ENCODE peak calls at places on chromosomes 1 and 21, in five cellular contexts. C is A549, P is fibroblast of lung, X is neural progenitor cell, A is HCT116. R is an unnamed sample.
A peak's percentile ranks its signal among the peaks of the same experiment; 100 is the strongest.

GRCh38 chr1:7704214-7705047 is 66.7 kb upstream of the VAMP3 start:
- DNase-seq in X (peak; percentile 98), A (peak; percentile 77), P (peak; percentile 85), C (peak; percentile 85), R (peak; percentile 94)

GRCh38 chr1:25658791-25659431 is 42.3 kb downstream of the MAN1C1 start:
- DNase-seq in A (no peak), X (no peak), P (no peak), C (no peak), R (peak; percentile 23)

GRCh38 chr1:56403321-56403720 is 176.0 kb downstream of the PLPP3 start:
- DNase-seq in X (no peak), P (no peak), A (no peak), C (no peak), R (no peak)

GRCh38 chr1:27402349-27402754 is 9.9 kb downstream of the GPR3 start:
- DNase-seq in P (peak; percentile 61), A (no peak), X (peak; percentile 59), C (no peak), R (peak; percentile 86)

GRCh38 chr1:3527774-3528173 is 73.3 kb downstream of the ARHGEF16 start:
- DNase-seq in A (no peak), C (no peak), P (no peak), X (no peak), R (no peak)

GRCh38 chr1:35558374-35559316 is 1.0 kb downstream of the NCDN start:
- DNase-seq in A (no peak), P (no peak), C (no peak), X (peak; percentile 76), R (peak; percentile 57)

GRCh38 chr1:171948491-171948890 is 107.2 kb downstream of the DNM3 start:
- DNase-seq in X (no peak), P (peak; percentile 65), C (no peak), A (no peak), R (peak; percentile 46)

GRCh38 chr1:116179886-116180474 is 68.8 kb downstream of the MAB21L3 start:
- DNase-seq in P (no peak), X (no peak), C (no peak), A (no peak), R (no peak)

GRCh38 chr1:102897537-102897936 is 210.8 kb downstream of the COL11A1 start:
- DNase-seq in X (no peak), P (peak; percentile 87), C (no peak), A (no peak), R (peak; percentile 88)

DNA sequence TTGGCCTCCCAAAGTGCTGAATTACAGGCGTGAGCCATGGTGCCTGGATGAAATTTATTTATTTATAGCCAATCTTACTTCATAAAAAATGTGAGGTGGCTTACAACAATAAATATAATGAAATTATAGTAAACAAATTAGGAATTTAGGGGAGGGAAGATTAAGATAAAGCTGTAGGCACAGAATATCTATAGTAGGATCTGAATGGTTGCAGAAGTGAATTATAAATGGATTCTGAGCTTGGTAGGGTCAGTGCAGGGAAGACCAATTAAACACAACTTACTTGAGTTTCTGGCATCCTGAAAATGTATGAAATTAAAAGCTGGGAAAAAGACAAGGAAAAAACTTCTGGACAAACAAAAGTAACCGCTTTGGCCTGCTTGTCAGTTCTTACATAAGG is 247.2 kb downstream of the S1PR1 start:
- DNase-seq in X (no peak), C (no peak), P (no peak), A (no peak), R (no peak)
- H3K4me1 ChIP-seq in X (peaks cover 4% of the 10 kb centered on the region), C (no peaks in the 10 kb centered on the region), P (no peaks in the 10 kb centered on the region), A (no peaks in the 10 kb centered on the region), R (no peaks in the 10 kb centered on the region)

DNA sequence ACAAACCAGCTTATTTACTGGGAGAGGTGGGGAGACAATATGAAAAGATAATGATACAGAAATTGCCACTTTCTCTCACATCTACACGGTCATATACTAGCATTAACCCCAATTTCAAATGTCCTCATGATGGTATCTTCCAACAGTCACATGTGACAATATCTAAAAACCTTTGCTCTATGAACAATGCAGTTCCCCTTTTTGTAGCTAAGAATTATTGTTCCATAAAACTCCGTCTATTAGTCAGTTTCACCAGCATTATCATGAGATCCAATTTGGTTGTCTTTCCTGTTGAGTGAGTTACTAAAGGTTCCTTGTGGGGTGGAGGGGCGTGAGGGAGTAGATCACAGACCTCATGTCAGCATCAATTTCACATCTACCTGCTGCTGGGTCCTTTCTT is 1.7 kb downstream of the TIAM1 start:
- DNase-seq in C (no peak), X (no peak), A (no peak), P (no peak), R (no peak)
- H3K4me2 ChIP-seq in C (no peak overlapping the region), X (no peak overlapping the region), A (peak overlapping the region; percentile 61), P (no peak overlapping the region), R (no peak overlapping the region)

GRCh38 chr1:2252423-2252822 is 24.3 kb downstream of the SKI start:
- DNase-seq in X (no peak), A (no peak), C (no peak), P (no peak), R (no peak)
- H3K4me1 ChIP-seq in X (peaks cover 40% of the 10 kb centered on the region), A (peaks cover 26% of the 10 kb centered on the region), C (no peaks in the 10 kb centered on the region), P (no peaks in the 10 kb centered on the region), R (peaks cover 23% of the 10 kb centered on the region)

DNA sequence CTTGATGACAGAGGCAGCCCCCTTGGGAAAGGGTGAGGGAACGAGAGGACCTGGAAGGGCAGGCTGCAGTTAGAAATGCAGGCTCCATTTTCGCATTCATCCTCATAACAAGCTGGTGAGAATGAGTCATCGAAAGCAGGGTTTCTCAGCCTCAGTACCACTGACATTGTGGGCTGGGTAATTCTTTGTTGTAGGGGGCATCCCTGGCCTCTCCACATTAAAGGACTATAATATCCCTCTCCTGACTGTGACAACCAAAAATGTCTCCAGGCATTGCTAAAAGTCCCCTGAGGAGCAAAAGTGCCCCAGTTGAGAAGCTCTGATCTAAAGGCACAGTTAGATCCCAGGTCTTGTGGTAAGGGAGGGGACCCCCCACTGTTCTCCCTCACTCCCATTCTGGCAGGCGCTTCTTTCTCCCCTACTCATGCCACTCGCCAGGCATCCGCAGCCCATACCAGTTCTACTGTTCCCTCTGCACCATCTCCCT is 20.4 kb downstream of the KCNN3 start:
- DNase-seq in X (no peak), C (no peak), A (no peak), P (no peak), R (no peak)
- H3K4me2 ChIP-seq in X (no peak overlapping the region), C (no peak overlapping the region), A (no peak overlapping the region), P (no peak overlapping the region), R (no peak overlapping the region)

DNA sequence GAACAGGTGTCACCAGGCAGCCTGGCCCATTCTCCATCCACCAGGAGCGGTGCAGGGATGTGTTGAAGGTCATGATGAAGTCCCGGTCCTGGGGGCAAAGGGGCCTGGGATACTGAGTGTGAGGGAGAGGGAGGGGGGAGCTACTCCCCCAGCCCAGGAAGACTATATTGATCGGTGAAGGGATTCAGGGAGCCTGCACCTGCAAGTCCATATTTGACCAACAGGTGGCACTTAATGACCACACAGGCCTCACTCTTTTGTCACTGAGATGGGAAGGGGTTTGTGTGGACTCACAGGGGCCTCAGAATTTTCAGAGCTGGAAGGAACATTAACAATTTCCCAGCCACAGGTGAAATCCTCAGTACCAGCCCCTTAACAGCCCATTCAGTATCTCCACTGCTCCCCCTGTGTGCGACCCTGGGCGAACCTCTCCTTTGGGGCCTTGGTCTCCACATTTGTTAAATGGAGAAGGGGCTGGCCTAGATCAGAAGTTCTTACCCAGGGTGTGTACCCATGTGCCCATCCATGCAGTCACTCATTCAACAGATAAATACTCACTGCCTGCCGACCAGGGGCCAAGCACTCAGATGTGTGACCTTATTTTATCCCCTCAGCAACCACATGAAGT is 55.6 kb downstream of the NKAIN1 start:
- DNase-seq in P (no peak), C (peak; percentile 43), X (peak; percentile 80), A (peak; percentile 27), R (peak; percentile 43)
- H3K4me1 ChIP-seq in P (no peaks in the 10 kb centered on the region), C (peaks cover 10% of the 10 kb centered on the region), X (no peaks in the 10 kb centered on the region), A (peaks cover 18% of the 10 kb centered on the region), R (no peaks in the 10 kb centered on the region)

GRCh38 chr1:245835386-245835785 is 671.7 kb downstream of the SMYD3 start:
- DNase-seq in X (no peak), C (no peak), P (no peak), A (no peak), R (peak; percentile 40)

GRCh38 chr1:245842106-245842505 is 665.0 kb downstream of the SMYD3 start:
- DNase-seq in X (no peak), C (no peak), A (no peak), P (no peak), R (no peak)

GRCh38 chr1:245840971-245841370 is 666.1 kb downstream of the SMYD3 start:
- DNase-seq in X (no peak), P (no peak), C (no peak), A (no peak), R (no peak)

GRCh38 chr1:245843101-245843500 is 664.0 kb downstream of the SMYD3 start:
- DNase-seq in X (no peak), P (no peak), A (no peak), C (no peak), R (no peak)

GRCh38 chr1:245837741-245838140 is 669.3 kb downstream of the SMYD3 start:
- DNase-seq in X (no peak), A (no peak), P (peak; percentile 77), C (no peak), R (peak; percentile 79)
- H3K4me2 ChIP-seq in X (no peak overlapping the region), A (peak overlapping the region; percentile 61), P (no peak overlapping the region), C (no peak overlapping the region), R (peak overlapping the region; percentile 40)

GRCh38 chr1:15618685-15619525 is 1.6 kb downstream of the DDI2 start:
- DNase-seq in A (no peak), C (no peak), X (no peak), P (peak; percentile 21), R (peak; percentile 84)
- H3K4me1 ChIP-seq in A (peaks cover 33% of the 10 kb centered on the region), C (peaks cover 41% of the 10 kb centered on the region), X (peaks cover 18% of the 10 kb centered on the region), P (peaks cover 18% of the 10 kb centered on the region), R (peaks cover 45% of the 10 kb centered on the region)

DNA sequence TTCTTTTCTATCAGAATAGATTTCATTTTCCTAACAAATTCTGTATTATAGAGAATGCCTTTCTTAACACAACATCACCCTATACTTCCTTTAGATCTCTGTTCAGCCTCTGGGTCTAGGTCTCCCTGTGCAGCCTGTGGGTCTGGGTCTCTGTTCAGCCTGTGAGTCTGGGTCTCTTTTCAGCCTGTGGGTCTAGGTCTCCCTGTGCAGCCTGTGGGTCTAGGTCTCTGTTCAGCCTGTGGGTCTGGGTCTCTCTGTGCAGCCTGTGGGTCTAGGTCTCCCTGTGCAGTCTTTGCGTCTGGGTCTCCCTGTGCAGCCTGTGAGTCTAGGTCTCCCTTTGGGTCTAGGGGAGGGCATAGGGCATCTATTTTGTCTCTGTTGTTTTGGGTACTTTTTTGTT is 59.6 kb upstream of the DIP2A start:
- DNase-seq in X (no peak), P (no peak), A (no peak), C (no peak), R (no peak)
- H3K4me2 ChIP-seq in X (no peak overlapping the region), P (no peak overlapping the region), A (no peak overlapping the region), C (no peak overlapping the region), R (no peak overlapping the region)

DNA sequence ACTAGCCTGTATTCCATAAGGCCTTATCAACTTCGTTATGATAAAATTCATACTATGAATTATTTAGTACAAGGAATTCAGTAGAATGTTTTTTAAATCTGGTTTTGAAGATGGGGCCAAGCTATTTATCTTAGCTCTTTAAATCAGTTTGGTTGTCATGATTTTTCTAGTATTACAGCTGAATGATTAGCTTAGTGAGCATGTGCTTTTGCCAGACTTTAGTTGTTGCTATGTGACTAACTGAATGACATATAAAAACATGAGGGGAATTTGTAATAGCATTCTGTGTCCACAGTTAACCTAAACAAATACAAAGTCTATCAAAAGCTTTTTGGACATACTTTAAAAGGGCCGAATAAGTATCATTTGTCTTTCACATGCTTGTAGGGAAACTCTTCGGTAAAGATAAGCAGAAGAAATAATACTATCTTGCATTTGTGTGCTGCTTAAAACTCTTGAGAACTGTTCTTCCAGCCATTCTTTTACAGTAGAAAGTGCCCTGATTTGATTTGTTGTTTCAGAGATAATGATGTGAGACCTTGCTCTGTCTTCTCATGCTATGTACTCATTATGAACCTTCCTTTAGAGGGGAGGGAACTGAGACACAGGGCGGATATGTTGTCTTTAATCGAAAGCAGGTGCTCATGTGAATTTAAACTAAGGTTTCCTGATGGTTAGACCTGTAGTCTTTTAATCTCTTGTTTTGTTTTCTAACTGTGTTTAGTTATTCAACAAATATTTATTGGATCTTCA is 18.8 kb downstream of the NEK7 start:
- DNase-seq in A (no peak), C (no peak), X (no peak), P (peak; percentile 77), R (peak; percentile 70)
- H3K4me1 ChIP-seq in A (no peaks in the 10 kb centered on the region), C (peaks cover 24% of the 10 kb centered on the region), X (peaks cover 6% of the 10 kb centered on the region), P (no peaks in the 10 kb centered on the region), R (peaks cover 93% of the 10 kb centered on the region)

R was measured in GM23248.